ENCODE peak calls at places on chromosome 16, in four cellular contexts. Y, D, P and E are unnamed samples.
A peak's percentile ranks its signal among the peaks of the same experiment; 100 is the strongest.

GRCh38 chr16:11439216-11439615 is 94.0 kb downstream of the RMI2 start:
- DNase-seq in Y (no peak), D (no peak), P (no peak), E (no peak)

GRCh38 chr16:78184554-78185183 is 85.2 kb downstream of the WWOX start:
- DNase-seq in Y (peak; percentile 11), D (no peak), P (no peak), E (no peak)

GRCh38 chr16:2724088-2724676 is 4.2 kb upstream of the PRSS27 start:
- DNase-seq in Y (no peak), D (no peak), P (no peak), E (no peak)

GRCh38 chr16:12685806-12686205 is 117.9 kb downstream of the CPPED1 start:
- DNase-seq in Y (no peak), D (no peak), P (no peak), E (no peak)

GRCh38 chr16:10926094-10926493 is 16.2 kb downstream of the DEXI start:
- DNase-seq in Y (no peak), D (no peak), P (no peak), E (no peak)

GRCh38 chr16:73129455-73129854 is 81.5 kb upstream of the ZFHX3 start:
- DNase-seq in Y (no peak), D (no peak), P (no peak), E (no peak)

GRCh38 chr16:4272114-4272954 is 489 bp downstream of the TFAP4 start:
- DNase-seq in Y (peak; percentile 62), D (peak; percentile 36), P (no peak), E (peak; percentile 68)

GRCh38 chr16:12356622-12357365 is 380.3 kb downstream of the SNX29 start:
- DNase-seq in Y (no peak), D (no peak), P (no peak), E (no peak)

GRCh38 chr16:47927330-47927729 is 228.5 kb downstream of the ABCC12 start:
- DNase-seq in Y (peak; percentile 21), D (no peak), P (no peak), E (no peak)

GRCh38 chr16:65124596-65124995 is 2.7 kb upstream of the CDH11 start:
- DNase-seq in Y (no peak), D (no peak), P (no peak), E (no peak)

GRCh38 chr16:35732046-35732810 is 2272.8 kb downstream of the TP53TG3F start:
- DNase-seq in Y (no peak), D (no peak), P (no peak), E (no peak)

GRCh38 chr16:30040221-30040620 is 9.2 kb upstream of the TLCD3B start:
- DNase-seq in Y (no peak), D (no peak), P (no peak), E (no peak)

GRCh38 chr16:87661561-87661960 is 59.3 kb downstream of the JPH3 start:
- DNase-seq in Y (peak; percentile 70), D (peak; percentile 26), P (no peak), E (peak; percentile 59)

GRCh38 chr16:24075929-24076716 is 180.0 kb upstream of the CACNG3 start:
- DNase-seq in Y (no peak), D (peak; percentile 11), P (no peak), E (peak; percentile 41)

GRCh38 chr16:57647136-57647875 is 18.9 kb downstream of the ADGRG1 start:
- DNase-seq in Y (no peak), D (no peak), P (no peak), E (no peak)

GRCh38 chr16:72173997-72174396 is 2.0 kb upstream of the PMFBP1 start:
- DNase-seq in Y (no peak), D (no peak), P (no peak), E (no peak)

GRCh38 chr16:51151435-51151950 is 423 bp upstream of the SALL1 start:
- DNase-seq in Y (peak; percentile 87), D (no peak), P (peak; percentile 84), E (no peak)

GRCh38 chr16:73125860-73126259 is 77.9 kb upstream of the ZFHX3 start:
- DNase-seq in Y (peak; percentile 84), D (no peak), P (no peak), E (no peak)

GRCh38 chr16:47460301-47460754 is 535 bp downstream of the ITFG1 start:
- DNase-seq in Y (peak; percentile 21), D (no peak), P (no peak), E (no peak)

GRCh38 chr16:4940719-4941118 is 3.8 kb upstream of the PPL start:
- DNase-seq in Y (no peak), D (peak; percentile 49), P (no peak), E (no peak)

GRCh38 chr16:29926675-29927522 is 873 bp upstream of the KCTD13 start:
- DNase-seq in Y (peak; percentile 69), D (no peak), P (peak; percentile 28), E (no peak)

GRCh38 chr16:85941863-85942644 is 43.1 kb downstream of the IRF8 start:
- DNase-seq in Y (no peak), D (no peak), P (no peak), E (no peak)

GRCh38 chr16:85425061-85425662 is 188.0 kb upstream of the GSE1 start:
- DNase-seq in Y (no peak), D (no peak), P (no peak), E (no peak)

GRCh38 chr16:48539485-48540221 is 70.3 kb downstream of the N4BP1 start:
- DNase-seq in Y (no peak), D (no peak), P (no peak), E (no peak)

GRCh38 chr16:54873081-54873480 is 57.6 kb upstream of the IRX5 start:
- DNase-seq in Y (peak; percentile 9), D (no peak), P (no peak), E (no peak)

GRCh38 chr16:73025111-73025505 is 22.8 kb downstream of the ZFHX3 start:
- DNase-seq in Y (peak; percentile 40), D (no peak), P (no peak), E (no peak)

GRCh38 chr16:27179500-27180072 is 23.7 kb upstream of the KDM8 start:
- DNase-seq in Y (peak; percentile 52), D (peak; percentile 80), P (peak; percentile 78), E (peak; percentile 53)

GRCh38 chr16:31092330-31092729 is 2.3 kb downstream of the VKORC1 start:
- DNase-seq in Y (peak; percentile 58), D (no peak), P (no peak), E (no peak)

GRCh38 chr16:31094088-31094423 is 541 bp downstream of the VKORC1 start:
- DNase-seq in Y (peak; percentile 49), D (no peak), P (no peak), E (no peak)

GRCh38 chr16:31090540-31090939 is 1.8 kb upstream of the PRSS53 start:
- DNase-seq in Y (peak; percentile 67), D (no peak), P (no peak), E (no peak)

GRCh38 chr16:31094424-31095120 is at the start of gene VKORC1:
- DNase-seq in Y (peak; percentile 99), D (peak; percentile 96), P (peak; percentile 94), E (peak; percentile 92)

DNA sequence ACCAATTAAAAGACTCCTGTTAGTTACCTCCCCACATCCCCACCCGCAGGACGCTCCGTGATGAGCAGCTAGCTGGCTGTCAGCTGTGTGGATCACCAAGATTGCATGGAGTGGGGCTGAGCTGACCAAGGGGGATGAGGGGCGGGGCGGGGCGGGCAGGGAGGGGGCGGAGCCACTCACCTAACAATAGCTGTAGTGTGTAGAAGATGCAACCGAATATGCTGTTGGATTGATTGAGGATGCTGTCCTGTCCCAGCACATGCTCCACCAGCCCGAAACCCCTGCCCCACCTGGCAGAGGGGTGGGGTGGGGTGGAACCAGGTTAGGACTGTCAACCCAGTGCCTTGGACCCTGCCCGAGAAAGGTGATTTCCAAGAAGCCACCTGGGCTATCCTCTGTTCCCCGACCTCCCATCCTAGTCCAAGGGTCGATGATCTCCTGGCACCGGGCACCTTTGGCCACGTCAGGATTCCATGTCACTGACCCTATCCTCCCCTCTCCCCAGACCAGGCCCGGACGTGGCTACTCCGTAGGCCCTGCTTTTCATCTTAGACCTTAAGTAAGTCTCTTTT is 1.4 kb downstream of the VKORC1 start:
- DNase-seq in Y (peak; percentile 71), D (no peak), P (no peak), E (no peak)
- H3K4me3 ChIP-seq in Y (peak overlapping the region; percentile 69), D (no peak overlapping the region), P (peak overlapping the region; percentile 65), E (peak overlapping the region; percentile 48)

GRCh38 chr16:28549301-28549899 is 4.3 kb upstream of the SGF29 start:
- DNase-seq in Y (peak; percentile 74), D (peak; percentile 41), P (no peak), E (no peak)
- TF ChIP-seq CTCF in Y (peak; percentile 63), D (peak; percentile 46), P (peak; percentile 26), E (peak; percentile 62)

GRCh38 chr16:563072-563644 is 3.0 kb downstream of the PRR35 start:
- DNase-seq in Y (no peak), D (no peak), P (no peak), E (no peak)

GRCh38 chr16:564690-565419 is 1.9 kb upstream of the NHLRC4 start:
- DNase-seq in Y (no peak), D (no peak), P (no peak), E (no peak)

GRCh38 chr16:566475-567361 is at the start of gene NHLRC4:
- DNase-seq in Y (peak; percentile 79), D (peak; percentile 87), P (peak; percentile 76), E (peak; percentile 78)

GRCh38 chr16:567362-568256 is 804 bp downstream of the NHLRC4 start:
- DNase-seq in Y (no peak), D (no peak), P (no peak), E (no peak)

DNA sequence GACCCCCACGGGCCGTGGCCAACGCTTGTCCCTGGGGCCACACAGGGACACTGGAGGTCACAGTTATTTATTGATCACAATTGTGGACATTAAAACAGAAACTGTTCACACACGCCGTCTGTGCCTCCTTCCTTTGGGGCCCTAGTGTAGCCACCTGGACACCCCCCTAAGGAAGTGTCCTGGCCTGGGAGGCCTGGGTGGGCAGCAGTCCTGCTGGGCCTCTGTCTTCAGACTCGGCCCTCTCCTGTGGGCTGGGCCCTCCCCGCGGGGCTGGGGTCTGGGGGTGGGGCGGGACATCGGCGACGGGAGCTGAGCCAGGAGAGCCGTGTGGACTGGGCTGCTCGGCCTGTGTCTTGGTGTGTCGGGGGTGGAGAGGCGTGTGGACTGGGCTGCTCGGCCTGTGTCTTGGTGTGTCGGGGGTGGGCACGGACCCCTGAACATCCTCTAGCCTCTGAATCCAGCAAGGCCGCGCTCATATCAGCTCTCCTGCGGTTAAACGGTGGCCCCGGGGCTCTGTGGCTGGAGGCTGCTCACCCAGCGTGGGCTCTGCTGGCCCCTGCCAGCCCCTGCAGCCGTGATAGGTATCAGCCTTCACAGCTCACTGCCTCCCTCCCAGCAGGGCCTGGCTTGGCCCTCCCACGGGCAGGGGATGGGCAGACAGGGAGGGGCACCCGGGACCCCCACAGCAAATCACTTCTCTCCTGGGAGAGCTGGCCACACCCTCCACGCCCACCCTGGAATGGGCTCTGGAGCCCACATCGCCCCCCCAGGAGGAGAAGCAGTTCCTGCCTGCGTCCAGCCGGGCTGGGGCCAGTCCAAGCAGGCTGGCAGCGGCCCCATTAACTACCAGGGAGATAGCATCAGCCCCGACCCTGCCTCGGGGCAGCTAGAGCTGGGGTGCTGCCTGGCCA is 1.1 kb upstream of the NHLRC4 start:
- DNase-seq in Y (no peak), D (no peak), P (peak; percentile 41), E (no peak)
- H3K4me3 ChIP-seq in Y (no peak overlapping the region), D (no peak overlapping the region), P (no peak overlapping the region), E (no peak overlapping the region)

DNA sequence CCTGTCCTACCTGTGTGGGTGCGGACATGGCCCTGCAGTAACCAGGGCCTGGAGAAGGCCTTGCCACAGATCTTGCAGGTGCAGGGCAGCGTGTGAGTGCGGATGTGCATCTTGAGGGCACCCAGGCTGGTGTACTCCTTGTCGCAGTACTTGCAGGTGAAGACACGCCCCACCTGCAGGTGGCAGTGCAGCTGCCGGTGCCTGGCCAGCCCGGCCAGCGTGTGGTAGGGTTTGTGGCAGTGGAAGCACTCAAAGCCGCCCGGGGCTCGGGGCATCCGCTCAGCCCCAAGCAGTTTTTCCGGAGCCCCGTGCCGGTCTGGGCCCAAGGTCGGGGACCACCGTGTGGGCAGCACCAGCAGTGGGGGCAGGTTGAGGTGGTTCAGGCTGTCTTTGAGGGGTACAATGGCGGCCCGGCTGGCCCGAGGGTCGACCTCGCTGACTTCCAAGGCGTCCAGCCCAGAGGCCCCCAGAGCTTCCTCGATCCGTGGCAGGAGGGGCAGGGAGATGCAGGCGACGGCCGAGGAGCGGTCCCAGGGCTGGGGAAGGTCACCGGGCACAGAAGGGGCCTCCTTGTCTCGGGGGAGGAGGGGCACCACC is 5.1 kb downstream of the SNAI3 start:
- DNase-seq in Y (no peak), D (peak; percentile 84), P (no peak), E (peak; percentile 80)
- TF ChIP-seq CTCF in Y (peak; percentile 31), D (peak; percentile 63), P (no peak), E (peak; percentile 90)